ENCODE peak calls at places on chromosomes 1 and 21, in four cellular contexts. N is activated B cell treated with CpG ODN at 0.5 μM for 24 hours, F is endodermal cell, P is right lobe of liver. W is an unnamed sample.

GRCh38 chr21:39175154-39175553 is 8.1 kb downstream of the PSMG1 start:
- DNase-seq in F (no peak), P (no peak), N (no peak), W (no peak)

GRCh38 chr1:56573311-56573710 is 6.1 kb downstream of the PLPP3 start:
- DNase-seq in F (no peak), P (no peak), N (no peak), W (no peak)

GRCh38 chr1:200107004-200107470 is 79.5 kb downstream of the NR5A2 start:
- DNase-seq in P (no peak), N (no peak), F (no peak), W (no peak)

GRCh38 chr1:30912913-30913652 is 4.5 kb upstream of the SDC3 start:
- DNase-seq in P (peak), F (peak), N (no peak), W (no peak)

GRCh38 chr1:226634611-226635246 is 86.2 kb downstream of the STUM start:
- DNase-seq in F (peak), N (peak), P (peak), W (no peak)

GRCh38 chr1:4271338-4271998 is 371.4 kb upstream of the C1orf174 start:
- DNase-seq in N (no peak), P (no peak), F (peak), W (no peak)

GRCh38 chr1:9426291-9426711 is 113.0 kb upstream of the SLC25A33 start:
- DNase-seq in F (no peak), N (peak), P (no peak), W (no peak)

GRCh38 chr1:9244501-9245229 is 10.1 kb downstream of the H6PD start:
- DNase-seq in P (no peak), F (no peak), N (no peak), W (no peak)

GRCh38 chr1:160672789-160673695 is 26.2 kb upstream of the SLAMF1 start:
- DNase-seq in P (no peak), N (no peak), F (peak), W (no peak)

GRCh38 chr21:15050588-15051377 is 14.0 kb downstream of the NRIP1 start:
- DNase-seq in N (no peak), F (peak), P (no peak), W (no peak)

GRCh38 chr1:118987431-118988185 is 535 bp downstream of the TBX15 start:
- DNase-seq in P (no peak), F (peak), N (no peak), W (no peak)

GRCh38 chr1:899636-900317 is 23.9 kb upstream of the SAMD11 start:
- DNase-seq in P (no peak), F (peak), N (no peak), W (no peak)

GRCh38 chr1:54553781-54554313 is 5.8 kb downstream of the ACOT11 start:
- DNase-seq in N (no peak), P (no peak), F (no peak), W (no peak)

GRCh38 chr1:155892801-155893200 is 18.3 kb downstream of the RIT1 start:
- DNase-seq in P (no peak), N (no peak), F (no peak), W (no peak)

GRCh38 chr1:181909010-181909409 is 152.5 kb downstream of the ZNF648 start:
- DNase-seq in F (no peak), P (no peak), N (no peak), W (no peak)

GRCh38 chr1:181905944-181906597 is 155.4 kb downstream of the ZNF648 start:
- DNase-seq in F (no peak), N (no peak), P (no peak), W (no peak)

GRCh38 chr1:181906631-181907030 is 154.9 kb downstream of the ZNF648 start:
- DNase-seq in P (no peak), N (no peak), F (no peak), W (no peak)

GRCh38 chr1:181911715-181912114 is 149.8 kb downstream of the ZNF648 start:
- DNase-seq in P (no peak), N (no peak), F (no peak), W (no peak)

GRCh38 chr1:181910905-181911304 is 150.6 kb downstream of the ZNF648 start:
- DNase-seq in P (no peak), F (peak), N (no peak), W (no peak)
- TF ChIP-seq CTCF in P (peak), F (peak), N (no peak), W (no peak)

DNA sequence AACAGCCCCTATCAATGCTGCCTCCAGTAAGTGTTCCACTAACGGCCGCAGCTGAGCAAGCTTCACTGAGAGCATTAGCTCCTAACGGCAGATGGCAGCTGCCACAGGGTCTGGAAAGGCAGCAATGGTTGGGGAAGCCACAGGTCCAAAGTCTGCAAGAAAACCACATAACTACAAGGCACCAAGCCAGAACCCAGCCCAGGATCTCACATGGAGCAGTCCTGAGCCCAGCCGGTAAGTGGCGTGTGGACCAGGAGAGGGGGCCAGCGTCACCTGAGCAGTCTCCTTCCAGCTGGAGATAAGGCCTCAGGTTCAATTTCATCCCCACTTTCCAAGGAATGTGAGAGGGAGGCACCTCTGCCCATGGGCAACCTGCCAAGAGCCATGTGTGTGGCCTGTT is 13.2 kb downstream of the SYT2 start:
- DNase-seq in F (peak), P (no peak), N (no peak), W (no peak)
- TF ChIP-seq CTCF in F (peak), P (no peak), N (no peak), W (no peak)

GRCh38 chr21:45954271-45954670 is 27.3 kb upstream of the COL6A1 start:
- DNase-seq in P (no peak), N (no peak), F (peak), W (no peak)
- TF ChIP-seq CTCF in P (no peak), N (no peak), F (peak), W (peak)

GRCh38 chr1:244652699-244653438 is at the start of gene DESI2:
- DNase-seq in F (peak), P (peak), N (peak), W (peak)
- TF ChIP-seq CTCF in F (peak), P (peak), N (no peak), W (peak)

W was measured in AG04449.